ENCODE peak calls at places on chromosomes 6 and 20, in six cellular contexts. P is SW 1271, B is GM19239, A is GM20000, Q is endothelial cell, U is NCI-H1092 treated with DMSO at 0.1 percent for 48 hours. I is an unnamed sample.

GRCh38 chr20:35603695-35604443 is 11.8 kb upstream of the SPAG4 start:
- DNase-seq in B (no peak), Q (no peak), U (no peak), A (no peak), P (no peak), I (no peak)

GRCh38 chr20:48831702-48832422 is 4.1 kb upstream of the PREX1 start:
- DNase-seq in B (no peak), A (no peak), U (no peak), Q (no peak), P (no peak), I (peak)

GRCh38 chr6:87870606-87871005 is 168.6 kb upstream of the AKIRIN2 start:
- DNase-seq in P (no peak), B (no peak), Q (no peak), A (no peak), U (no peak), I (no peak)

GRCh38 chr6:2630891-2631458 is 119.7 kb downstream of the MYLK4 start:
- DNase-seq in U (no peak), Q (no peak), P (no peak), A (no peak), B (no peak), I (no peak)

GRCh38 chr6:100343678-100344077 is 121.0 kb downstream of the SIM1 start:
- DNase-seq in Q (no peak), P (no peak), A (no peak), B (no peak), U (no peak), I (no peak)

GRCh38 chr6:113586413-113586812 is 270.7 kb upstream of the MARCKS start:
- DNase-seq in B (no peak), U (no peak), Q (no peak), A (no peak), P (no peak), I (no peak)

GRCh38 chr6:157518399-157519250 is 137.6 kb downstream of the ZDHHC14 start:
- DNase-seq in B (no peak), A (no peak), P (no peak), Q (no peak), U (no peak), I (no peak)

GRCh38 chr6:153058291-153058690 is 55.8 kb upstream of the MTRF1L start:
- DNase-seq in B (no peak), U (no peak), P (no peak), Q (no peak), A (no peak), I (no peak)

GRCh38 chr20:56626367-56627121 is 2.6 kb upstream of the TFAP2C start:
- DNase-seq in U (no peak), P (no peak), A (peak), B (no peak), Q (peak), I (no peak)

GRCh38 chr6:79469381-79470246 is 67.6 kb downstream of the LCA5 start:
- DNase-seq in P (no peak), Q (no peak), B (no peak), U (no peak), A (no peak), I (no peak)

GRCh38 chr6:53437557-53438202 is 88.9 kb upstream of the ELOVL5 start:
- DNase-seq in Q (peak), U (peak), P (peak), A (peak), B (no peak), I (no peak)

GRCh38 chr20:49843770-49844169 is 31.1 kb downstream of the SLC9A8 start:
- DNase-seq in U (no peak), P (no peak), A (no peak), Q (no peak), B (no peak), I (no peak)

GRCh38 chr20:35129647-35130069 is 17.5 kb downstream of the EDEM2 start:
- DNase-seq in U (no peak), P (peak), B (no peak), A (no peak), Q (no peak), I (no peak)

GRCh38 chr6:120774275-120774674 is 560.0 kb downstream of the TBC1D32 start:
- DNase-seq in B (no peak), U (no peak), Q (no peak), A (no peak), P (peak), I (no peak)

I was measured in posterior vena cava.